ENCODE peak calls at places on chromosomes 13 and 19, in five cellular contexts. D is stimulated activated CD4-positive, alpha-beta T cell treated with anti-CD3 and anti-CD28 coated beads, Interleukin-1b, Interleukin-23, amount 100 ng/mL, for 24 hours; O is ecto neural progenitor cell; J is breast epithelium; Z is hippocampal formation. T is an unnamed sample.

GRCh38 chr13:113157929-113158747 is at the start of gene PROZ:
- DNase-seq in D (no peak), O (peak; percentile 49), J (no peak), Z (no peak), T (no peak)

GRCh38 chr19:419721-420515 is 11.0 kb upstream of the C2CD4C start:
- DNase-seq in D (no peak), O (no peak), J (no peak), Z (no peak), T (no peak)

GRCh38 chr13:40458283-40459031 is 208.0 kb downstream of the FOXO1 start:
- DNase-seq in D (no peak), O (no peak), J (no peak), Z (no peak), T (no peak)

GRCh38 chr13:41060723-41061074 is 610 bp upstream of the WBP4 start:
- DNase-seq in D (peak; percentile 76), O (peak; percentile 93), J (peak; percentile 76), Z (peak; percentile 83), T (peak; percentile 42)

GRCh38 chr13:111262715-111263114 is 57.7 kb upstream of the TEX29 start:
- DNase-seq in D (no peak), O (no peak), J (no peak), Z (no peak), T (no peak)

GRCh38 chr13:72431981-72432617 is 295.3 kb downstream of the MZT1 start:
- DNase-seq in D (no peak), O (no peak), J (no peak), Z (no peak), T (no peak)

GRCh38 chr13:26503826-26504594 is 53.5 kb upstream of the WASF3 start:
- DNase-seq in D (no peak), O (no peak), J (no peak), Z (no peak), T (no peak)

GRCh38 chr19:2035590-2035991 is 15.5 kb downstream of the MKNK2 start:
- DNase-seq in D (no peak), O (peak; percentile 48), J (no peak), Z (no peak), T (no peak)

GRCh38 chr19:19514881-19515763 is at the start of gene TSSK6:
- DNase-seq in D (no peak), O (no peak), J (no peak), Z (no peak), T (peak; percentile 7)

GRCh38 chr19:16216744-16217670 is 19.3 kb downstream of the AP1M1 start:
- DNase-seq in D (no peak), O (no peak), J (no peak), Z (no peak), T (no peak)

GRCh38 chr13:30615851-30616311 is 1.8 kb upstream of the USPL1 start:
- DNase-seq in D (no peak), O (no peak), J (no peak), Z (no peak), T (peak; percentile 54)

GRCh38 chr19:40594657-40595077 is 6.5 kb upstream of the LTBP4 start:
- DNase-seq in D (no peak), O (no peak), J (no peak), Z (no peak), T (peak; percentile 60)

GRCh38 chr13:110352735-110353134 is 45.7 kb downstream of the COL4A2 start:
- DNase-seq in D (no peak), O (no peak), J (no peak), Z (no peak), T (no peak)

GRCh38 chr13:88031980-88032562 is 360.9 kb downstream of the SLITRK5 start:
- DNase-seq in D (no peak), O (no peak), J (no peak), Z (no peak), T (peak; percentile 92)

GRCh38 chr19:39263912-39264305 is 4.3 kb upstream of the IFNL2 start:
- DNase-seq in D (no peak), O (peak; percentile 53), J (no peak), Z (no peak), T (no peak)

GRCh38 chr19:7223429-7223828 is 70.8 kb downstream of the INSR start:
- DNase-seq in D (no peak), O (no peak), J (no peak), Z (no peak), T (no peak)

GRCh38 chr13:88627071-88627470 is 955.9 kb downstream of the SLITRK5 start:
- DNase-seq in D (no peak), O (no peak), J (no peak), Z (no peak), T (no peak)

GRCh38 chr13:50509771-50510441 is 333.6 kb downstream of the DLEU7 start:
- DNase-seq in D (no peak), O (no peak), J (no peak), Z (no peak), T (peak; percentile 57)

GRCh38 chr13:32117696-32118095 is 86.1 kb downstream of the FRY start:
- DNase-seq in D (no peak), O (no peak), J (no peak), Z (no peak), T (peak; percentile 49)

GRCh38 chr13:20428666-20429644 is 96.7 kb downstream of the CRYL1 start:
- DNase-seq in D (no peak), O (no peak), J (no peak), Z (no peak), T (peak; percentile 54)

GRCh38 chr13:101398191-101398590 is 18.1 kb downstream of the NALCN start:
- DNase-seq in D (no peak), O (no peak), J (no peak), Z (no peak), T (peak; percentile 27)

GRCh38 chr13:108950333-108951010 is 321.1 kb downstream of the MYO16 start:
- DNase-seq in D (no peak), O (no peak), J (no peak), Z (no peak), T (no peak)